ENCODE peak calls at places on chromosomes 7 and 10, in ten cellular contexts. One of them, this sample, is unnamed.
A peak's percentile ranks its signal among the peaks of the same experiment; 100 is the strongest.

GRCh38 chr10:70850097-70850496 is 34.3 kb downstream of the SGPL1 start:
- DNase-seq in lower leg skin: no peak
- DNase-seq in natural killer cell treated with Interleukin-12 subunit alpha and Interleukin-12 subunit beta and Interleukin-15 and Interleukin-18, amount 100 ng/mL, for 72 hours: no peak
- DNase-seq in A172: peak; percentile 16
- DNase-seq in iPS DF 6.9: no peak
- DNase-seq in WTC11: no peak
- DNase-seq in NCI-H524 treated with DMSO at 0.1 percent for 48 hours: no peak
- DNase-seq in PC-9: no peak
- DNase-seq in GM04503: no peak
- DNase-seq in foreskin fibroblast: no peak
- DNase-seq in this sample: no peak

GRCh38 chr7:150852371-150852905 is at the start of gene AOC1:
- DNase-seq in WTC11: peak; percentile 28
- DNase-seq in A172: no peak
- DNase-seq in PC-9: peak; percentile 67
- DNase-seq in GM04503: no peak
- DNase-seq in NCI-H524 treated with DMSO at 0.1 percent for 48 hours: no peak
- DNase-seq in foreskin fibroblast: no peak
- DNase-seq in lower leg skin: peak; percentile 71
- DNase-seq in natural killer cell treated with Interleukin-12 subunit alpha and Interleukin-12 subunit beta and Interleukin-15 and Interleukin-18, amount 100 ng/mL, for 72 hours: peak; percentile 32
- DNase-seq in iPS DF 6.9: no peak
- DNase-seq in this sample: no peak

GRCh38 chr7:80721880-80722595 is 83.6 kb downstream of the CD36 start:
- DNase-seq in A172: peak; percentile 82
- DNase-seq in lower leg skin: no peak
- DNase-seq in foreskin fibroblast: peak; percentile 84
- DNase-seq in NCI-H524 treated with DMSO at 0.1 percent for 48 hours: no peak
- DNase-seq in natural killer cell treated with Interleukin-12 subunit alpha and Interleukin-12 subunit beta and Interleukin-15 and Interleukin-18, amount 100 ng/mL, for 72 hours: no peak
- DNase-seq in PC-9: peak; percentile 23
- DNase-seq in iPS DF 6.9: no peak
- DNase-seq in WTC11: no peak
- DNase-seq in GM04503: peak; percentile 55
- DNase-seq in this sample: no peak

GRCh38 chr7:1418505-1419309 is 40.6 kb downstream of the MICALL2 start:
- DNase-seq in lower leg skin: no peak
- DNase-seq in natural killer cell treated with Interleukin-12 subunit alpha and Interleukin-12 subunit beta and Interleukin-15 and Interleukin-18, amount 100 ng/mL, for 72 hours: no peak
- DNase-seq in NCI-H524 treated with DMSO at 0.1 percent for 48 hours: no peak
- DNase-seq in A172: peak; percentile 68
- DNase-seq in WTC11: peak; percentile 79
- DNase-seq in iPS DF 6.9: no peak
- DNase-seq in PC-9: no peak
- DNase-seq in foreskin fibroblast: no peak
- DNase-seq in GM04503: no peak
- DNase-seq in this sample: peak; percentile 18

GRCh38 chr7:44111759-44112158 is 7.6 kb downstream of the AEBP1 start:
- DNase-seq in lower leg skin: no peak
- DNase-seq in GM04503: no peak
- DNase-seq in natural killer cell treated with Interleukin-12 subunit alpha and Interleukin-12 subunit beta and Interleukin-15 and Interleukin-18, amount 100 ng/mL, for 72 hours: no peak
- DNase-seq in A172: no peak
- DNase-seq in iPS DF 6.9: no peak
- DNase-seq in PC-9: no peak
- DNase-seq in NCI-H524 treated with DMSO at 0.1 percent for 48 hours: no peak
- DNase-seq in WTC11: no peak
- DNase-seq in foreskin fibroblast: no peak
- DNase-seq in this sample: no peak

GRCh38 chr10:71985542-71986250 is 21.5 kb downstream of the CHST3 start:
- DNase-seq in WTC11: no peak
- DNase-seq in lower leg skin: no peak
- DNase-seq in foreskin fibroblast: peak; percentile 82
- DNase-seq in NCI-H524 treated with DMSO at 0.1 percent for 48 hours: no peak
- DNase-seq in A172: no peak
- DNase-seq in GM04503: no peak
- DNase-seq in natural killer cell treated with Interleukin-12 subunit alpha and Interleukin-12 subunit beta and Interleukin-15 and Interleukin-18, amount 100 ng/mL, for 72 hours: no peak
- DNase-seq in PC-9: no peak
- DNase-seq in iPS DF 6.9: no peak
- DNase-seq in this sample: peak; percentile 47

GRCh38 chr7:73992104-73992562 is 35.8 kb upstream of the ELN start:
- DNase-seq in NCI-H524 treated with DMSO at 0.1 percent for 48 hours: no peak
- DNase-seq in A172: peak; percentile 95
- DNase-seq in lower leg skin: peak; percentile 92
- DNase-seq in GM04503: peak; percentile 81
- DNase-seq in PC-9: no peak
- DNase-seq in iPS DF 6.9: no peak
- DNase-seq in foreskin fibroblast: peak; percentile 63
- DNase-seq in natural killer cell treated with Interleukin-12 subunit alpha and Interleukin-12 subunit beta and Interleukin-15 and Interleukin-18, amount 100 ng/mL, for 72 hours: no peak
- DNase-seq in WTC11: no peak
- DNase-seq in this sample: no peak

GRCh38 chr10:117130862-117131389 is 7.1 kb downstream of the VAX1 start:
- DNase-seq in NCI-H524 treated with DMSO at 0.1 percent for 48 hours: no peak
- DNase-seq in iPS DF 6.9: no peak
- DNase-seq in natural killer cell treated with Interleukin-12 subunit alpha and Interleukin-12 subunit beta and Interleukin-15 and Interleukin-18, amount 100 ng/mL, for 72 hours: no peak
- DNase-seq in lower leg skin: no peak
- DNase-seq in PC-9: no peak
- DNase-seq in foreskin fibroblast: no peak
- DNase-seq in A172: no peak
- DNase-seq in WTC11: no peak
- DNase-seq in GM04503: no peak
- DNase-seq in this sample: no peak

GRCh38 chr7:38428040-38428439 is 154.6 kb upstream of the TARP start:
- DNase-seq in iPS DF 6.9: no peak
- DNase-seq in WTC11: no peak
- DNase-seq in foreskin fibroblast: no peak
- DNase-seq in NCI-H524 treated with DMSO at 0.1 percent for 48 hours: no peak
- DNase-seq in lower leg skin: no peak
- DNase-seq in GM04503: peak; percentile 32
- DNase-seq in natural killer cell treated with Interleukin-12 subunit alpha and Interleukin-12 subunit beta and Interleukin-15 and Interleukin-18, amount 100 ng/mL, for 72 hours: no peak
- DNase-seq in A172: no peak
- DNase-seq in PC-9: no peak
- DNase-seq in this sample: no peak

GRCh38 chr7:6315786-6316185 is 43.4 kb upstream of the CYTH3 start:
- DNase-seq in PC-9: no peak
- DNase-seq in natural killer cell treated with Interleukin-12 subunit alpha and Interleukin-12 subunit beta and Interleukin-15 and Interleukin-18, amount 100 ng/mL, for 72 hours: no peak
- DNase-seq in GM04503: no peak
- DNase-seq in lower leg skin: no peak
- DNase-seq in foreskin fibroblast: no peak
- DNase-seq in NCI-H524 treated with DMSO at 0.1 percent for 48 hours: no peak
- DNase-seq in WTC11: no peak
- DNase-seq in iPS DF 6.9: no peak
- DNase-seq in A172: no peak
- DNase-seq in this sample: no peak

GRCh38 chr7:84941936-84942335 is 244.9 kb downstream of the SEMA3D start:
- DNase-seq in WTC11: no peak
- DNase-seq in foreskin fibroblast: no peak
- DNase-seq in NCI-H524 treated with DMSO at 0.1 percent for 48 hours: no peak
- DNase-seq in lower leg skin: no peak
- DNase-seq in A172: no peak
- DNase-seq in GM04503: no peak
- DNase-seq in natural killer cell treated with Interleukin-12 subunit alpha and Interleukin-12 subunit beta and Interleukin-15 and Interleukin-18, amount 100 ng/mL, for 72 hours: no peak
- DNase-seq in iPS DF 6.9: no peak
- DNase-seq in PC-9: no peak
- DNase-seq in this sample: no peak

GRCh38 chr10:121579656-121580055 is 18.6 kb downstream of the FGFR2 start:
- DNase-seq in GM04503: no peak
- DNase-seq in iPS DF 6.9: no peak
- DNase-seq in NCI-H524 treated with DMSO at 0.1 percent for 48 hours: no peak
- DNase-seq in A172: no peak
- DNase-seq in foreskin fibroblast: no peak
- DNase-seq in PC-9: peak; percentile 38
- DNase-seq in WTC11: peak; percentile 49
- DNase-seq in natural killer cell treated with Interleukin-12 subunit alpha and Interleukin-12 subunit beta and Interleukin-15 and Interleukin-18, amount 100 ng/mL, for 72 hours: no peak
- DNase-seq in lower leg skin: no peak
- DNase-seq in this sample: no peak

GRCh38 chr7:156984209-156984891 is 26.1 kb downstream of the MNX1 start:
- DNase-seq in A172: no peak
- DNase-seq in foreskin fibroblast: peak; percentile 75
- DNase-seq in natural killer cell treated with Interleukin-12 subunit alpha and Interleukin-12 subunit beta and Interleukin-15 and Interleukin-18, amount 100 ng/mL, for 72 hours: no peak
- DNase-seq in iPS DF 6.9: no peak
- DNase-seq in WTC11: no peak
- DNase-seq in GM04503: peak; percentile 90
- DNase-seq in NCI-H524 treated with DMSO at 0.1 percent for 48 hours: no peak
- DNase-seq in PC-9: no peak
- DNase-seq in lower leg skin: peak; percentile 81
- DNase-seq in this sample: no peak

GRCh38 chr10:83542774-83543291 is 596.5 kb upstream of the GHITM start:
- DNase-seq in A172: no peak
- DNase-seq in NCI-H524 treated with DMSO at 0.1 percent for 48 hours: no peak
- DNase-seq in WTC11: no peak
- DNase-seq in PC-9: no peak
- DNase-seq in iPS DF 6.9: no peak
- DNase-seq in natural killer cell treated with Interleukin-12 subunit alpha and Interleukin-12 subunit beta and Interleukin-15 and Interleukin-18, amount 100 ng/mL, for 72 hours: no peak
- DNase-seq in GM04503: peak; percentile 23
- DNase-seq in lower leg skin: no peak
- DNase-seq in foreskin fibroblast: no peak
- DNase-seq in this sample: no peak

GRCh38 chr10:22374489-22375126 is 29.3 kb downstream of the SPAG6 start:
- DNase-seq in NCI-H524 treated with DMSO at 0.1 percent for 48 hours: no peak
- DNase-seq in natural killer cell treated with Interleukin-12 subunit alpha and Interleukin-12 subunit beta and Interleukin-15 and Interleukin-18, amount 100 ng/mL, for 72 hours: no peak
- DNase-seq in lower leg skin: no peak
- DNase-seq in A172: no peak
- DNase-seq in PC-9: no peak
- DNase-seq in WTC11: no peak
- DNase-seq in iPS DF 6.9: no peak
- DNase-seq in GM04503: no peak
- DNase-seq in foreskin fibroblast: no peak
- DNase-seq in this sample: no peak

GRCh38 chr10:21675157-21675796 is 141.2 kb downstream of the MLLT10 start:
- DNase-seq in foreskin fibroblast: peak; percentile 16
- DNase-seq in GM04503: no peak
- DNase-seq in PC-9: peak; percentile 3
- DNase-seq in natural killer cell treated with Interleukin-12 subunit alpha and Interleukin-12 subunit beta and Interleukin-15 and Interleukin-18, amount 100 ng/mL, for 72 hours: no peak
- DNase-seq in lower leg skin: no peak
- DNase-seq in A172: peak; percentile 36
- DNase-seq in NCI-H524 treated with DMSO at 0.1 percent for 48 hours: no peak
- DNase-seq in iPS DF 6.9: peak; percentile 22
- DNase-seq in WTC11: peak; percentile 62
- DNase-seq in this sample: peak; percentile 36

GRCh38 chr10:21511931-21512330 is 13.6 kb downstream of the SKIDA1 start:
- DNase-seq in WTC11: no peak
- DNase-seq in PC-9: no peak
- DNase-seq in GM04503: no peak
- DNase-seq in iPS DF 6.9: no peak
- DNase-seq in lower leg skin: no peak
- DNase-seq in NCI-H524 treated with DMSO at 0.1 percent for 48 hours: no peak
- DNase-seq in A172: no peak
- DNase-seq in natural killer cell treated with Interleukin-12 subunit alpha and Interleukin-12 subunit beta and Interleukin-15 and Interleukin-18, amount 100 ng/mL, for 72 hours: no peak
- DNase-seq in foreskin fibroblast: no peak
- DNase-seq in this sample: no peak

GRCh38 chr10:95832216-95833037 is 75.3 kb upstream of the CC2D2B start:
- DNase-seq in lower leg skin: no peak
- DNase-seq in A172: no peak
- DNase-seq in PC-9: no peak
- DNase-seq in iPS DF 6.9: no peak
- DNase-seq in NCI-H524 treated with DMSO at 0.1 percent for 48 hours: no peak
- DNase-seq in WTC11: no peak
- DNase-seq in natural killer cell treated with Interleukin-12 subunit alpha and Interleukin-12 subunit beta and Interleukin-15 and Interleukin-18, amount 100 ng/mL, for 72 hours: peak; percentile 87
- DNase-seq in GM04503: no peak
- DNase-seq in foreskin fibroblast: no peak
- DNase-seq in this sample: peak; percentile 77

GRCh38 chr7:150790416-150791075 is 9.6 kb downstream of the TMEM176B start:
- DNase-seq in iPS DF 6.9: no peak
- DNase-seq in PC-9: no peak
- DNase-seq in WTC11: no peak
- DNase-seq in A172: no peak
- DNase-seq in lower leg skin: peak; percentile 45
- DNase-seq in NCI-H524 treated with DMSO at 0.1 percent for 48 hours: no peak
- DNase-seq in foreskin fibroblast: no peak
- DNase-seq in natural killer cell treated with Interleukin-12 subunit alpha and Interleukin-12 subunit beta and Interleukin-15 and Interleukin-18, amount 100 ng/mL, for 72 hours: no peak
- DNase-seq in GM04503: no peak
- DNase-seq in this sample: no peak

GRCh38 chr10:17024461-17024860 is 105.2 kb downstream of the CUBN start:
- DNase-seq in natural killer cell treated with Interleukin-12 subunit alpha and Interleukin-12 subunit beta and Interleukin-15 and Interleukin-18, amount 100 ng/mL, for 72 hours: no peak
- DNase-seq in WTC11: no peak
- DNase-seq in lower leg skin: no peak
- DNase-seq in iPS DF 6.9: no peak
- DNase-seq in A172: no peak
- DNase-seq in NCI-H524 treated with DMSO at 0.1 percent for 48 hours: no peak
- DNase-seq in foreskin fibroblast: no peak
- DNase-seq in GM04503: no peak
- DNase-seq in PC-9: no peak
- DNase-seq in this sample: no peak

GRCh38 chr10:61836888-61837747 is 64.4 kb upstream of the ARID5B start:
- DNase-seq in A172: peak; percentile 86
- DNase-seq in lower leg skin: no peak
- DNase-seq in WTC11: no peak
- DNase-seq in NCI-H524 treated with DMSO at 0.1 percent for 48 hours: no peak
- DNase-seq in natural killer cell treated with Interleukin-12 subunit alpha and Interleukin-12 subunit beta and Interleukin-15 and Interleukin-18, amount 100 ng/mL, for 72 hours: no peak
- DNase-seq in foreskin fibroblast: peak; percentile 39
- DNase-seq in PC-9: no peak
- DNase-seq in GM04503: no peak
- DNase-seq in iPS DF 6.9: no peak
- DNase-seq in this sample: no peak

GRCh38 chr7:140896996-140897395 is 27.7 kb downstream of the BRAF start:
- DNase-seq in NCI-H524 treated with DMSO at 0.1 percent for 48 hours: no peak
- DNase-seq in iPS DF 6.9: no peak
- DNase-seq in lower leg skin: no peak
- DNase-seq in A172: no peak
- DNase-seq in natural killer cell treated with Interleukin-12 subunit alpha and Interleukin-12 subunit beta and Interleukin-15 and Interleukin-18, amount 100 ng/mL, for 72 hours: no peak
- DNase-seq in PC-9: no peak
- DNase-seq in GM04503: no peak
- DNase-seq in foreskin fibroblast: no peak
- DNase-seq in WTC11: no peak
- DNase-seq in this sample: no peak

GRCh38 chr7:495326-495725 is 24.3 kb downstream of the PDGFA start:
- DNase-seq in WTC11: peak; percentile 10
- DNase-seq in lower leg skin: no peak
- DNase-seq in PC-9: no peak
- DNase-seq in NCI-H524 treated with DMSO at 0.1 percent for 48 hours: no peak
- DNase-seq in iPS DF 6.9: no peak
- DNase-seq in A172: no peak
- DNase-seq in natural killer cell treated with Interleukin-12 subunit alpha and Interleukin-12 subunit beta and Interleukin-15 and Interleukin-18, amount 100 ng/mL, for 72 hours: peak; percentile 48
- DNase-seq in GM04503: no peak
- DNase-seq in foreskin fibroblast: no peak
- DNase-seq in this sample: no peak

GRCh38 chr7:142602756-142603155 is 146.5 kb upstream of the PRSS1 start:
- DNase-seq in iPS DF 6.9: no peak
- DNase-seq in A172: no peak
- DNase-seq in WTC11: no peak
- DNase-seq in natural killer cell treated with Interleukin-12 subunit alpha and Interleukin-12 subunit beta and Interleukin-15 and Interleukin-18, amount 100 ng/mL, for 72 hours: no peak
- DNase-seq in foreskin fibroblast: peak; percentile 20
- DNase-seq in PC-9: no peak
- DNase-seq in GM04503: no peak
- DNase-seq in NCI-H524 treated with DMSO at 0.1 percent for 48 hours: no peak
- DNase-seq in lower leg skin: no peak
- DNase-seq in this sample: no peak

GRCh38 chr10:123241391-123242141 is 87.4 kb downstream of the BUB3 start:
- DNase-seq in lower leg skin: no peak
- DNase-seq in PC-9: no peak
- DNase-seq in natural killer cell treated with Interleukin-12 subunit alpha and Interleukin-12 subunit beta and Interleukin-15 and Interleukin-18, amount 100 ng/mL, for 72 hours: no peak
- DNase-seq in NCI-H524 treated with DMSO at 0.1 percent for 48 hours: no peak
- DNase-seq in foreskin fibroblast: no peak
- DNase-seq in WTC11: no peak
- DNase-seq in iPS DF 6.9: no peak
- DNase-seq in GM04503: no peak
- DNase-seq in A172: no peak
- DNase-seq in this sample: peak; percentile 52

GRCh38 chr7:30166841-30167235 is 32.1 kb downstream of the MTURN start:
- DNase-seq in PC-9: no peak
- DNase-seq in NCI-H524 treated with DMSO at 0.1 percent for 48 hours: no peak
- DNase-seq in natural killer cell treated with Interleukin-12 subunit alpha and Interleukin-12 subunit beta and Interleukin-15 and Interleukin-18, amount 100 ng/mL, for 72 hours: no peak
- DNase-seq in GM04503: no peak
- DNase-seq in WTC11: no peak
- DNase-seq in A172: no peak
- DNase-seq in iPS DF 6.9: no peak
- DNase-seq in lower leg skin: no peak
- DNase-seq in foreskin fibroblast: no peak
- DNase-seq in this sample: no peak

GRCh38 chr10:14742815-14743214 is 31.9 kb downstream of the FAM107B start:
- DNase-seq in GM04503: no peak
- DNase-seq in natural killer cell treated with Interleukin-12 subunit alpha and Interleukin-12 subunit beta and Interleukin-15 and Interleukin-18, amount 100 ng/mL, for 72 hours: no peak
- DNase-seq in PC-9: no peak
- DNase-seq in WTC11: no peak
- DNase-seq in A172: no peak
- DNase-seq in iPS DF 6.9: no peak
- DNase-seq in NCI-H524 treated with DMSO at 0.1 percent for 48 hours: no peak
- DNase-seq in lower leg skin: no peak
- DNase-seq in foreskin fibroblast: no peak
- DNase-seq in this sample: no peak

GRCh38 chr7:43318188-43318587 is 205.7 kb downstream of the HECW1 start:
- DNase-seq in WTC11: no peak
- DNase-seq in NCI-H524 treated with DMSO at 0.1 percent for 48 hours: no peak
- DNase-seq in foreskin fibroblast: no peak
- DNase-seq in lower leg skin: no peak
- DNase-seq in A172: no peak
- DNase-seq in PC-9: no peak
- DNase-seq in GM04503: no peak
- DNase-seq in natural killer cell treated with Interleukin-12 subunit alpha and Interleukin-12 subunit beta and Interleukin-15 and Interleukin-18, amount 100 ng/mL, for 72 hours: no peak
- DNase-seq in iPS DF 6.9: no peak
- DNase-seq in this sample: no peak

This sample was measured in activated CD4-positive, alpha-beta memory T cell treated with anti-CD3 and anti-CD28 coated beads for 36 hours.